ENCODE peak calls at places on chromosomes 6 and 20, in ten cellular contexts. Y is ovary, Z is AG09309, S is suprapubic skin, J is fibroblast of the aortic adventitia, H is right lobe of liver, G is heart left ventricle, L is choroid plexus epithelial cell, N is Peyer's patch, F is body of pancreas. Q is an unnamed sample.

GRCh38 chr20:32727663-32728062 is 15.6 kb downstream of the COMMD7 start:
- DNase-seq in L (peak), G (no peak), H (no peak), J (peak), Z (peak), N (no peak), S (no peak), Y (no peak), F (no peak), Q (peak)

GRCh38 chr6:79070206-79070825 is 7.7 kb downstream of the PHIP start:
- DNase-seq in H (no peak), N (no peak), L (peak), S (no peak), G (no peak), J (no peak), Y (no peak), Z (no peak), F (no peak), Q (no peak)

GRCh38 chr20:44110816-44111568 is 76.0 kb downstream of the JPH2 start:
- DNase-seq in Z (no peak), J (no peak), N (no peak), S (no peak), H (no peak), L (no peak), Y (no peak), G (no peak), F (no peak), Q (no peak)

GRCh38 chr6:93318127-93318526 is 101.2 kb downstream of the EPHA7 start:
- DNase-seq in J (no peak), H (no peak), F (no peak), S (no peak), Z (no peak), G (no peak), Y (no peak), L (no peak), N (no peak), Q (no peak)

GRCh38 chr20:23932256-23932655 is 52.7 kb upstream of the CST5 start:
- DNase-seq in L (no peak), N (no peak), F (no peak), Y (no peak), S (no peak), G (no peak), Z (no peak), H (no peak), J (no peak), Q (no peak)

GRCh38 chr6:37273697-37274096 is 15.8 kb upstream of the TMEM217 start:
- DNase-seq in G (no peak), J (no peak), Y (no peak), Z (no peak), F (no peak), S (no peak), N (no peak), L (no peak), H (no peak), Q (no peak)

GRCh38 chr6:136323431-136324112 is 33.9 kb upstream of the BCLAF1 start:
- DNase-seq in S (no peak), F (no peak), N (no peak), G (no peak), Z (no peak), J (peak), Y (no peak), H (no peak), L (peak), Q (no peak)

GRCh38 chr6:30206799-30207618 is 6.2 kb downstream of the TRIM26 start:
- DNase-seq in L (peak), J (peak), N (no peak), Y (no peak), G (no peak), Z (no peak), H (peak), S (no peak), F (peak), Q (no peak)

GRCh38 chr6:167116109-167116837 is 6.6 kb upstream of the CCR6 start:
- DNase-seq in F (peak), S (no peak), L (peak), N (no peak), G (no peak), J (peak), H (no peak), Y (no peak), Z (no peak), Q (no peak)

GRCh38 chr6:135932651-135933050 is 81.2 kb downstream of the PDE7B start:
- DNase-seq in G (no peak), Z (no peak), F (no peak), L (no peak), H (no peak), N (no peak), J (no peak), S (no peak), Y (no peak), Q (no peak)

GRCh38 chr20:63328716-63329275 is 32.4 kb downstream of the CHRNA4 start:
- DNase-seq in J (no peak), L (no peak), S (no peak), H (no peak), N (no peak), Z (no peak), Y (no peak), F (no peak), G (no peak), Q (no peak)

GRCh38 chr20:16206817-16207216 is 366.4 kb downstream of the KIF16B start:
- DNase-seq in Z (no peak), F (no peak), G (no peak), H (no peak), J (no peak), L (no peak), N (no peak), S (no peak), Y (no peak), Q (no peak)

GRCh38 chr6:12012231-12012565 is at the start of gene HIVEP1:
- DNase-seq in Z (no peak), J (no peak), L (no peak), G (no peak), Y (peak), N (no peak), S (peak), F (peak), H (peak), Q (no peak)

GRCh38 chr6:69007781-69008180 is 372.7 kb downstream of the ADGRB3 start:
- DNase-seq in F (no peak), J (no peak), G (no peak), H (no peak), S (no peak), Z (no peak), N (no peak), L (no peak), Y (no peak), Q (no peak)

GRCh38 chr20:57514273-57514751 is 10.6 kb downstream of the CTCFL start:
- DNase-seq in F (peak), S (peak), Y (peak), L (peak), H (peak), Z (peak), G (peak), J (peak), N (peak), Q (peak)

GRCh38 chr6:13560651-13561044 is 13.8 kb upstream of the SIRT5 start:
- DNase-seq in G (no peak), Z (no peak), N (no peak), H (no peak), L (no peak), F (no peak), J (no peak), Y (no peak), S (no peak), Q (no peak)

GRCh38 chr6:24146871-24147270 is 20.9 kb downstream of the NRSN1 start:
- DNase-seq in Y (no peak), H (no peak), N (no peak), F (no peak), J (no peak), Z (no peak), L (no peak), G (no peak), S (no peak), Q (no peak)

GRCh38 chr20:37892001-37892400 is 10.9 kb upstream of the VSTM2L start:
- DNase-seq in J (no peak), Y (no peak), Z (no peak), G (no peak), H (no peak), N (no peak), F (peak), L (no peak), S (no peak), Q (no peak)

GRCh38 chr6:6688283-6688682 is 99.8 kb downstream of the LY86 start:
- DNase-seq in G (no peak), L (peak), F (no peak), H (peak), J (peak), Y (no peak), Z (no peak), N (no peak), S (no peak), Q (no peak)

GRCh38 chr6:56156643-56157042 is 90.7 kb downstream of the COL21A1 start:
- DNase-seq in F (no peak), J (no peak), N (no peak), L (peak), S (no peak), Y (no peak), G (no peak), Z (no peak), H (no peak), Q (no peak)

GRCh38 chr20:45913105-45913504 is 1.1 kb upstream of the PLTP start:
- DNase-seq in L (no peak), S (no peak), H (no peak), J (no peak), Z (no peak), G (no peak), N (no peak), F (no peak), Y (no peak), Q (no peak)

GRCh38 chr6:16165641-16166040 is 36.8 kb downstream of the MYLIP start:
- DNase-seq in L (no peak), Z (no peak), F (no peak), G (no peak), H (no peak), N (no peak), J (no peak), Y (no peak), S (no peak), Q (no peak)

GRCh38 chr6:136547336-136547735 is 2.9 kb downstream of the MAP7 start:
- DNase-seq in H (no peak), J (peak), S (no peak), Z (peak), N (no peak), F (no peak), G (no peak), L (peak), Y (no peak), Q (no peak)

GRCh38 chr20:63357921-63358905 is 2.9 kb downstream of the CHRNA4 start:
- DNase-seq in S (no peak), F (peak), G (peak), J (no peak), H (peak), N (no peak), Z (no peak), L (no peak), Y (no peak), Q (no peak)

GRCh38 chr6:146422789-146423188 is 120.8 kb upstream of the RAB32 start:
- DNase-seq in Z (no peak), L (no peak), N (no peak), J (no peak), G (no peak), H (no peak), Y (no peak), F (no peak), S (no peak), Q (no peak)

GRCh38 chr20:22058746-22059145 is 353.3 kb downstream of the PAX1 start:
- DNase-seq in Y (no peak), Z (no peak), G (no peak), F (no peak), L (no peak), N (no peak), H (no peak), J (no peak), S (no peak), Q (no peak)

GRCh38 chr6:134217110-134217509 is 100.8 kb downstream of the SGK1 start:
- DNase-seq in Y (no peak), L (peak), H (no peak), N (no peak), G (no peak), F (no peak), J (peak), S (no peak), Z (no peak), Q (no peak)

GRCh38 chr6:106728296-106728870 is 99.0 kb downstream of the QRSL1 start:
- DNase-seq in J (no peak), S (no peak), F (no peak), G (no peak), N (no peak), H (peak), Y (no peak), Z (no peak), L (no peak), Q (no peak)

GRCh38 chr6:32886674-32887383 is 32.8 kb downstream of the PSMB9 start:
- DNase-seq in H (no peak), Z (peak), J (peak), L (peak), F (peak), Y (peak), G (no peak), N (no peak), S (no peak), Q (peak)

GRCh38 chr20:9331707-9332435 is 182.5 kb upstream of the LAMP5 start:
- DNase-seq in Y (no peak), Z (no peak), N (no peak), J (no peak), S (no peak), F (no peak), G (no peak), L (no peak), H (no peak), Q (no peak)

GRCh38 chr20:49560646-49561045 is 7.3 kb downstream of the PTGIS start:
- DNase-seq in Z (no peak), N (no peak), L (no peak), F (no peak), Y (no peak), G (no peak), S (peak), H (peak), J (no peak), Q (no peak)

GRCh38 chr6:125124250-125124777 is 29.3 kb upstream of the TPD52L1 start:
- DNase-seq in N (no peak), G (no peak), F (no peak), J (no peak), Z (no peak), S (no peak), Y (no peak), L (peak), H (no peak), Q (no peak)

GRCh38 chr6:144214622-144215401 is 64.5 kb downstream of the STX11 start:
- DNase-seq in L (no peak), S (no peak), G (peak), Z (no peak), H (no peak), J (no peak), F (no peak), N (no peak), Y (peak), Q (no peak)

DNA sequence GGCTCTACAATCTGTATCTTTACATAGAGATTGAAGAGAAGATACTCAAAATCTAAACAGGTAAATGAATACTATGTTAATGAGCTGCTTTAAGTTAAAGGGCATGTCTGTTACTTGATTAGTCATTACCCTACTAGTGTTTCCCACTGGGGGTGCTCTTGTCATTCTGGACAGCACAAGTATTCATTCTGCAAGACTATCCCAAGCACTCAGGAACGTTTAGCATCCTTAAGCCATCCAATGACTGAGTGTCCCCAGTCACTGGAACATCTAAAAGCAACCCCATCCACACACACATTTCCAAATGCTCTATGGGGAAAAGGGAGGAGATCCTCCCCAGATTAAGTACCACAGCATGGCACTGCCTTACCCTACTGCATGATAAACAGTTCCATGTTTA is 25.7 kb downstream of the EZR start:
- DNase-seq in N (no peak), J (peak), Y (no peak), L (peak), F (no peak), S (no peak), H (no peak), Z (no peak), G (no peak), Q (peak)
- TF ChIP-seq CTCF in N (peak), J (peak), Y (no peak), L (peak), F (peak), S (peak), H (peak), Z (peak), G (peak), Q (peak)

GRCh38 chr6:21213492-21213891 is 380.1 kb upstream of the SOX4 start:
- DNase-seq in N (no peak), F (no peak), Z (no peak), H (no peak), S (no peak), G (no peak), Y (no peak), L (no peak), J (no peak), Q (no peak)
- H3K4me3 ChIP-seq in N (no peak), F (no peak), Z (no peak), H (no peak), S (no peak), G (no peak), Y (no peak), L (no peak), J (no peak), Q (no peak)

GRCh38 chr6:64838726-64839125 is 868.3 kb downstream of the EYS start:
- DNase-seq in G (no peak), S (no peak), J (no peak), F (no peak), Y (no peak), Z (no peak), L (peak), H (no peak), N (no peak), Q (no peak)
- TF ChIP-seq CTCF in G (no peak), S (no peak), J (no peak), F (peak), Y (no peak), Z (no peak), L (peak), H (no peak), N (no peak), Q (no peak)

DNA sequence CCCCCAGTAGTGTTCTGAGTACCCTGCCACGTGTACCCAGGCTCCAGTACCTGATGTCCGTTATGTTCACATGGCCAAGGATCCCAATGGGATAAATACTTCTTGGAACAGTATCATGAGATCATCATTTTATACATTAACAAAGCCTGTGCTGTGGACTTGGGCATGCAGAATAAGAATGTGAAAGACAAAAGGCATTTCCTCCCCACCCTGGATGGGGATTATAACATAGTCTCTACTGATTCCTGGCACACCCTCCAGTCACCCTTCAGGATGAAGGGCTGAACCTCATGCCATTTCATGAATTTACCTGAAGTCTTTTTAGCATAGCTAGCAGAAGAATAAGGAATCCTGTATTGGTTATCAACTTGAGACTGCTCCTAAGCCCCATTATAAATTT is 2.8 kb downstream of the TNFRSF21 start:
- DNase-seq in N (no peak), Z (no peak), L (no peak), G (no peak), S (no peak), F (no peak), Y (no peak), J (peak), H (no peak), Q (no peak)
- H3K4me3 ChIP-seq in N (no peak), Z (no peak), L (no peak), G (no peak), S (no peak), F (no peak), Y (no peak), J (no peak), H (no peak), Q (no peak)

GRCh38 chr6:35972471-35972985 is 51.6 kb upstream of the SRPK1 start:
- DNase-seq in G (no peak), N (no peak), H (peak), Y (no peak), F (no peak), S (no peak), J (peak), L (no peak), Z (no peak), Q (no peak)
- TF ChIP-seq CTCF in G (no peak), N (no peak), H (no peak), Y (no peak), F (no peak), S (no peak), J (peak), L (peak), Z (no peak), Q (no peak)

GRCh38 chr6:131134220-131134831 is 941 bp upstream of the AKAP7 start:
- DNase-seq in S (no peak), Z (no peak), L (no peak), Y (no peak), F (no peak), J (peak), N (no peak), H (no peak), G (no peak), Q (no peak)
- H3K4me3 ChIP-seq in S (peak), Z (peak), L (peak), Y (peak), F (no peak), J (peak), N (no peak), H (peak), G (peak), Q (peak)

GRCh38 chr6:129568015-129568414 is 142.0 kb downstream of the ARHGAP18 start:
- DNase-seq in F (no peak), Z (no peak), J (no peak), S (no peak), N (no peak), H (no peak), G (no peak), Y (no peak), L (no peak), Q (no peak)

GRCh38 chr6:129565331-129565730 is 144.6 kb downstream of the ARHGAP18 start:
- DNase-seq in J (no peak), G (no peak), N (no peak), L (no peak), H (no peak), S (no peak), F (no peak), Z (no peak), Y (no peak), Q (no peak)

GRCh38 chr6:129567374-129567773 is 142.6 kb downstream of the ARHGAP18 start:
- DNase-seq in J (no peak), F (no peak), Z (no peak), N (no peak), H (no peak), G (no peak), Y (no peak), L (peak), S (no peak), Q (no peak)
- TF ChIP-seq CTCF in J (peak), F (peak), Z (peak), N (no peak), H (peak), G (no peak), Y (no peak), L (peak), S (no peak), Q (peak)

GRCh38 chr6:111417946-111418345 is 65.1 kb downstream of the REV3L start:
- DNase-seq in Z (no peak), F (no peak), L (no peak), J (no peak), S (no peak), G (no peak), H (no peak), Y (no peak), N (no peak), Q (no peak)
- H3K4me3 ChIP-seq in Z (no peak), F (no peak), L (no peak), J (no peak), S (no peak), G (no peak), H (no peak), Y (no peak), N (no peak), Q (no peak)

DNA sequence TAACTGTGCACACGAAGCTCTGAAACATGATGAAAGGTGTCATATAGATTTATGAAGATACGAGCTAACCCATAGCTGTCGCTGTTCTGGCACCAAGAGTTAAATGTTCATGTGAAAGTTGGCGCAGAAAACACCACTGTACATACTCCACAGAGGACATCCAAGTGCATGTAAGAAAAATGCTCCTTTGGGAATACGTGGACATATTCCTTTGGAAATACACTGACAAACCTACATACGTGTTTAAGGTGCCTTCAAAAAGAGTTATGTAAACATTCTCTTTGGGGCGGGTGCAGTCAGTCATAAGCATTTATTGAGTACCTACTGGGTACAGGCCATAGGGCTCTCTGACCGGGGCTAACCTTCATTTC is 723 bp upstream of the ARID1B start:
- DNase-seq in S (no peak), H (no peak), N (no peak), Z (no peak), G (no peak), J (peak), L (peak), F (no peak), Y (no peak), Q (no peak)
- TF ChIP-seq CTCF in S (no peak), H (no peak), N (peak), Z (no peak), G (no peak), J (no peak), L (no peak), F (no peak), Y (no peak), Q (no peak)

Q was measured in AG04449.